ENCODE peak calls at places on chromosomes 12 and 14, in four cellular contexts. One of them, this sample, is unnamed.

GRCh38 chr12:93373847-93374723 is 3.6 kb upstream of the NUDT4 start:
- DNase-seq in posterior cingulate gyrus: no peak
- DNase-seq in DMS 273 treated with DMSO at 0.1 percent for 48 hours: no peak
- DNase-seq in NCI-H510A treated with DMSO at 0.1 percent for 48 hours: no peak
- DNase-seq in this sample: no peak

GRCh38 chr14:20820063-20820904 is 17.6 kb upstream of the RNASE1 start:
- DNase-seq in DMS 273 treated with DMSO at 0.1 percent for 48 hours: no peak
- DNase-seq in posterior cingulate gyrus: no peak
- DNase-seq in NCI-H510A treated with DMSO at 0.1 percent for 48 hours: no peak
- DNase-seq in this sample: no peak

GRCh38 chr12:130334399-130334798 is 3.3 kb upstream of the PIWIL1 start:
- DNase-seq in DMS 273 treated with DMSO at 0.1 percent for 48 hours: no peak
- DNase-seq in posterior cingulate gyrus: no peak
- DNase-seq in NCI-H510A treated with DMSO at 0.1 percent for 48 hours: no peak
- DNase-seq in this sample: no peak

GRCh38 chr14:53620890-53621289 is 335.7 kb downstream of the BMP4 start:
- DNase-seq in posterior cingulate gyrus: no peak
- DNase-seq in NCI-H510A treated with DMSO at 0.1 percent for 48 hours: no peak
- DNase-seq in DMS 273 treated with DMSO at 0.1 percent for 48 hours: no peak
- DNase-seq in this sample: no peak

GRCh38 chr12:47781479-47782371 is 8.7 kb downstream of the SLC48A1 start:
- DNase-seq in DMS 273 treated with DMSO at 0.1 percent for 48 hours: no peak
- DNase-seq in posterior cingulate gyrus: peak
- DNase-seq in NCI-H510A treated with DMSO at 0.1 percent for 48 hours: peak
- DNase-seq in this sample: peak

GRCh38 chr12:105705765-105706164 is 375.3 kb downstream of the C12orf75 start:
- DNase-seq in NCI-H510A treated with DMSO at 0.1 percent for 48 hours: peak
- DNase-seq in DMS 273 treated with DMSO at 0.1 percent for 48 hours: peak
- DNase-seq in posterior cingulate gyrus: no peak
- DNase-seq in this sample: no peak

GRCh38 chr14:101600336-101600890 is 39.1 kb downstream of the DIO3 start:
- DNase-seq in posterior cingulate gyrus: no peak
- DNase-seq in DMS 273 treated with DMSO at 0.1 percent for 48 hours: no peak
- DNase-seq in NCI-H510A treated with DMSO at 0.1 percent for 48 hours: no peak
- DNase-seq in this sample: no peak

GRCh38 chr14:91416744-91417133 is 881 bp downstream of the CCDC88C start:
- DNase-seq in posterior cingulate gyrus: no peak
- DNase-seq in NCI-H510A treated with DMSO at 0.1 percent for 48 hours: no peak
- DNase-seq in DMS 273 treated with DMSO at 0.1 percent for 48 hours: no peak
- DNase-seq in this sample: no peak

GRCh38 chr12:89959188-89959587 is 250.6 kb upstream of the ATP2B1 start:
- DNase-seq in NCI-H510A treated with DMSO at 0.1 percent for 48 hours: no peak
- DNase-seq in DMS 273 treated with DMSO at 0.1 percent for 48 hours: no peak
- DNase-seq in posterior cingulate gyrus: no peak
- DNase-seq in this sample: no peak

GRCh38 chr12:18294889-18295288 is 33.6 kb downstream of the PIK3C2G start:
- DNase-seq in NCI-H510A treated with DMSO at 0.1 percent for 48 hours: no peak
- DNase-seq in DMS 273 treated with DMSO at 0.1 percent for 48 hours: no peak
- DNase-seq in posterior cingulate gyrus: no peak
- DNase-seq in this sample: no peak

GRCh38 chr12:50604640-50604920 is 99.8 kb downstream of the DIP2B start:
- DNase-seq in posterior cingulate gyrus: no peak
- DNase-seq in NCI-H510A treated with DMSO at 0.1 percent for 48 hours: no peak
- DNase-seq in DMS 273 treated with DMSO at 0.1 percent for 48 hours: no peak
- DNase-seq in this sample: no peak

GRCh38 chr14:55005071-55005470 is 21.8 kb downstream of the WDHD1 start:
- DNase-seq in DMS 273 treated with DMSO at 0.1 percent for 48 hours: no peak
- DNase-seq in posterior cingulate gyrus: no peak
- DNase-seq in NCI-H510A treated with DMSO at 0.1 percent for 48 hours: no peak
- DNase-seq in this sample: no peak

GRCh38 chr14:77120771-77121743 is 20.5 kb downstream of the ZDHHC22 start:
- DNase-seq in NCI-H510A treated with DMSO at 0.1 percent for 48 hours: peak
- DNase-seq in DMS 273 treated with DMSO at 0.1 percent for 48 hours: peak
- DNase-seq in posterior cingulate gyrus: peak
- DNase-seq in this sample: peak

GRCh38 chr12:3085341-3086125 is 8.4 kb downstream of the TSPAN9 start:
- DNase-seq in posterior cingulate gyrus: no peak
- DNase-seq in DMS 273 treated with DMSO at 0.1 percent for 48 hours: no peak
- DNase-seq in NCI-H510A treated with DMSO at 0.1 percent for 48 hours: no peak
- DNase-seq in this sample: no peak

GRCh38 chr14:36505892-36506731 is 13.9 kb downstream of the NKX2-1 start:
- DNase-seq in DMS 273 treated with DMSO at 0.1 percent for 48 hours: no peak
- DNase-seq in NCI-H510A treated with DMSO at 0.1 percent for 48 hours: peak
- DNase-seq in posterior cingulate gyrus: no peak
- DNase-seq in this sample: peak

GRCh38 chr14:58814476-58814875 is 176.7 kb downstream of the DACT1 start:
- DNase-seq in NCI-H510A treated with DMSO at 0.1 percent for 48 hours: no peak
- DNase-seq in posterior cingulate gyrus: no peak
- DNase-seq in DMS 273 treated with DMSO at 0.1 percent for 48 hours: no peak
- DNase-seq in this sample: no peak

GRCh38 chr12:28824849-28825248 is 324.2 kb upstream of the FAR2 start:
- DNase-seq in NCI-H510A treated with DMSO at 0.1 percent for 48 hours: no peak
- DNase-seq in DMS 273 treated with DMSO at 0.1 percent for 48 hours: no peak
- DNase-seq in posterior cingulate gyrus: no peak
- DNase-seq in this sample: no peak

GRCh38 chr12:6326316-6326959 is 15.4 kb downstream of the TNFRSF1A start:
- DNase-seq in NCI-H510A treated with DMSO at 0.1 percent for 48 hours: no peak
- DNase-seq in posterior cingulate gyrus: no peak
- DNase-seq in DMS 273 treated with DMSO at 0.1 percent for 48 hours: no peak
- DNase-seq in this sample: peak

GRCh38 chr12:13099066-13099909 is 4.2 kb downstream of the GSG1 start:
- DNase-seq in DMS 273 treated with DMSO at 0.1 percent for 48 hours: no peak
- DNase-seq in posterior cingulate gyrus: no peak
- DNase-seq in NCI-H510A treated with DMSO at 0.1 percent for 48 hours: no peak
- DNase-seq in this sample: no peak

GRCh38 chr12:67578976-67579661 is 69.4 kb upstream of the DYRK2 start:
- DNase-seq in DMS 273 treated with DMSO at 0.1 percent for 48 hours: no peak
- DNase-seq in posterior cingulate gyrus: no peak
- DNase-seq in NCI-H510A treated with DMSO at 0.1 percent for 48 hours: no peak
- DNase-seq in this sample: no peak

GRCh38 chr12:122368361-122369073 is 54.0 kb downstream of the CLIP1 start:
- DNase-seq in posterior cingulate gyrus: no peak
- DNase-seq in DMS 273 treated with DMSO at 0.1 percent for 48 hours: no peak
- DNase-seq in NCI-H510A treated with DMSO at 0.1 percent for 48 hours: peak
- DNase-seq in this sample: no peak

GRCh38 chr14:80850197-80850814 is 91.2 kb downstream of the CEP128 start:
- DNase-seq in DMS 273 treated with DMSO at 0.1 percent for 48 hours: peak
- DNase-seq in NCI-H510A treated with DMSO at 0.1 percent for 48 hours: peak
- DNase-seq in posterior cingulate gyrus: no peak
- DNase-seq in this sample: no peak

GRCh38 chr14:54579606-54580005 is 12.7 kb downstream of the SAMD4A start:
- DNase-seq in posterior cingulate gyrus: no peak
- DNase-seq in DMS 273 treated with DMSO at 0.1 percent for 48 hours: no peak
- DNase-seq in NCI-H510A treated with DMSO at 0.1 percent for 48 hours: no peak
- DNase-seq in this sample: no peak

GRCh38 chr12:89793946-89794345 is 85.3 kb upstream of the ATP2B1 start:
- DNase-seq in DMS 273 treated with DMSO at 0.1 percent for 48 hours: no peak
- DNase-seq in NCI-H510A treated with DMSO at 0.1 percent for 48 hours: no peak
- DNase-seq in posterior cingulate gyrus: no peak
- DNase-seq in this sample: no peak

GRCh38 chr14:24080888-24081738 is 9.8 kb downstream of the CPNE6 start:
- DNase-seq in posterior cingulate gyrus: peak
- DNase-seq in DMS 273 treated with DMSO at 0.1 percent for 48 hours: peak
- DNase-seq in NCI-H510A treated with DMSO at 0.1 percent for 48 hours: peak
- DNase-seq in this sample: peak

GRCh38 chr12:48954781-48955501 is 2.3 kb downstream of the ARF3 start:
- DNase-seq in NCI-H510A treated with DMSO at 0.1 percent for 48 hours: no peak
- DNase-seq in posterior cingulate gyrus: no peak
- DNase-seq in DMS 273 treated with DMSO at 0.1 percent for 48 hours: no peak
- DNase-seq in this sample: no peak

GRCh38 chr14:72513994-72514659 is 379.8 kb downstream of the DPF3 start:
- DNase-seq in posterior cingulate gyrus: no peak
- DNase-seq in DMS 273 treated with DMSO at 0.1 percent for 48 hours: peak
- DNase-seq in NCI-H510A treated with DMSO at 0.1 percent for 48 hours: peak
- DNase-seq in this sample: peak

GRCh38 chr12:111482464-111482863 is 76.7 kb downstream of the SH2B3 start:
- DNase-seq in NCI-H510A treated with DMSO at 0.1 percent for 48 hours: no peak
- DNase-seq in posterior cingulate gyrus: no peak
- DNase-seq in DMS 273 treated with DMSO at 0.1 percent for 48 hours: no peak
- DNase-seq in this sample: no peak

GRCh38 chr14:53331247-53331646 is 178.1 kb upstream of the DDHD1 start:
- DNase-seq in NCI-H510A treated with DMSO at 0.1 percent for 48 hours: no peak
- DNase-seq in DMS 273 treated with DMSO at 0.1 percent for 48 hours: no peak
- DNase-seq in posterior cingulate gyrus: no peak
- DNase-seq in this sample: no peak

GRCh38 chr12:112584266-112584722 is 165.5 kb downstream of the PTPN11 start:
- DNase-seq in posterior cingulate gyrus: no peak
- DNase-seq in DMS 273 treated with DMSO at 0.1 percent for 48 hours: no peak
- DNase-seq in NCI-H510A treated with DMSO at 0.1 percent for 48 hours: peak
- DNase-seq in this sample: no peak

GRCh38 chr12:89690925-89691324 is 17.7 kb downstream of the ATP2B1 start:
- DNase-seq in posterior cingulate gyrus: no peak
- DNase-seq in NCI-H510A treated with DMSO at 0.1 percent for 48 hours: no peak
- DNase-seq in DMS 273 treated with DMSO at 0.1 percent for 48 hours: no peak
- DNase-seq in this sample: peak

GRCh38 chr14:52111583-52111982 is 42.7 kb upstream of the NID2 start:
- DNase-seq in DMS 273 treated with DMSO at 0.1 percent for 48 hours: no peak
- DNase-seq in NCI-H510A treated with DMSO at 0.1 percent for 48 hours: no peak
- DNase-seq in posterior cingulate gyrus: no peak
- DNase-seq in this sample: no peak

GRCh38 chr12:70535896-70536374 is 101.3 kb downstream of the PTPRB start:
- DNase-seq in posterior cingulate gyrus: peak
- DNase-seq in NCI-H510A treated with DMSO at 0.1 percent for 48 hours: peak
- DNase-seq in DMS 273 treated with DMSO at 0.1 percent for 48 hours: no peak
- DNase-seq in this sample: no peak

This sample was measured in NCI-H524 treated with DMSO at 0.1 percent for 48 hours.